ENCODE peak calls at places on chromosome 16, in five cellular contexts. M, T, F, I and P are unnamed samples.

GRCh38 chr16:85088570-85089214 is 23.6 kb downstream of the CIBAR2 start:
- DNase-seq in M (no peak), T (no peak), F (no peak), I (no peak), P (no peak)

GRCh38 chr16:11105038-11105903 is 150.7 kb downstream of the SOCS1 start:
- DNase-seq in M (peak; percentile 47), T (no peak), F (peak; percentile 41), I (no peak), P (no peak)

GRCh38 chr16:56866955-56867830 is 2.2 kb downstream of the SLC12A3 start:
- DNase-seq in M (peak; percentile 63), T (no peak), F (peak; percentile 37), I (peak; percentile 75), P (peak; percentile 40)

GRCh38 chr16:26365555-26365954 is 673.8 kb downstream of the HS3ST4 start:
- DNase-seq in M (no peak), T (no peak), F (no peak), I (no peak), P (no peak)

GRCh38 chr16:85335584-85336492 is 223.6 kb upstream of the CIBAR2 start:
- DNase-seq in M (no peak), T (no peak), F (peak; percentile 66), I (no peak), P (no peak)

GRCh38 chr16:11052080-11052808 is 107.9 kb downstream of the CLEC16A start:
- DNase-seq in M (no peak), T (no peak), F (peak; percentile 41), I (no peak), P (no peak)

GRCh38 chr16:13436641-13437423 is 483.1 kb upstream of the ERCC4 start:
- DNase-seq in M (no peak), T (no peak), F (no peak), I (no peak), P (no peak)

GRCh38 chr16:67673712-67674580 is 7.3 kb downstream of the C16orf86 start:
- DNase-seq in M (peak; percentile 82), T (no peak), F (peak; percentile 82), I (no peak), P (peak; percentile 76)

GRCh38 chr16:71986131-71986530 is 14.1 kb downstream of the PKD1L3 start:
- DNase-seq in M (no peak), T (no peak), F (no peak), I (no peak), P (no peak)

GRCh38 chr16:48347191-48347860 is 37.9 kb downstream of the SIAH1 start:
- DNase-seq in M (no peak), T (no peak), F (no peak), I (no peak), P (no peak)

GRCh38 chr16:8625491-8626087 is 4.1 kb downstream of the METTL22 start:
- DNase-seq in M (no peak), T (no peak), F (no peak), I (no peak), P (no peak)

GRCh38 chr16:23269248-23270091 is 32.6 kb upstream of the SCNN1B start:
- DNase-seq in M (no peak), T (no peak), F (no peak), I (no peak), P (no peak)

GRCh38 chr16:10123141-10123540 is 59.1 kb downstream of the GRIN2A start:
- DNase-seq in M (no peak), T (no peak), F (no peak), I (no peak), P (no peak)

GRCh38 chr16:66902648-66903543 is 15.8 kb downstream of the CDH16 start:
- DNase-seq in M (no peak), T (no peak), F (no peak), I (no peak), P (peak; percentile 76)

GRCh38 chr16:23505180-23505665 is 5.1 kb downstream of the GGA2 start:
- DNase-seq in M (no peak), T (no peak), F (no peak), I (peak; percentile 37), P (no peak)

GRCh38 chr16:7137560-7138330 is 194.9 kb upstream of the RBFOX1 start:
- DNase-seq in M (peak; percentile 3), T (no peak), F (no peak), I (no peak), P (no peak)

GRCh38 chr16:64116151-64116550 is 1005.7 kb downstream of the CDH11 start:
- DNase-seq in M (no peak), T (no peak), F (no peak), I (no peak), P (no peak)

GRCh38 chr16:82184213-82184612 is 14.2 kb upstream of the MPHOSPH6 start:
- DNase-seq in M (no peak), T (no peak), F (no peak), I (no peak), P (no peak)

DNA sequence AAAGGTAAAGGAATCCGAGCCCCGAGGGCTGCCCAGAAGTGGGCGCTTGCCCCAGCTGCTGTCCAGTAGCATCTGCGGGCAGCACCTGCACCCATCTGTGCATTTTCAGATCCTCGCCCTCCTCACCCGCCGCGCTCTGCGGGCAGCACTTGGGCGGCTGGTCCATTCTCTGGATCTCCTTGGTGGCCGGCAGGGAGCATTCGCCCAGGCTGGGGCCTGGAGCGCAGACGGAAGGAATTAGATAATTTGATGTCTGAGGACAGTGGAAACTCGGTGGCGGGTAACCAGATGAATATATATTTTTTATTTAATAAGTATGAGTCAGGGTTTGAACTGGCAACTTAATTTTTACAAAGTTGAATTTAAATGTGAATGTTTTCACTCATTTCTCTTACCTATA is 88.5 kb downstream of the NPIPB11 start:
- DNase-seq in M (no peak), T (no peak), F (no peak), I (no peak), P (no peak)
- TF ChIP-seq CTCF in M (no peak), T (no peak), F (no peak), I (peak; percentile 49), P (no peak)

GRCh38 chr16:88702364-88703210 is 3.6 kb downstream of the RNF166 start:
- DNase-seq in M (no peak), T (no peak), F (no peak), I (no peak), P (no peak)

GRCh38 chr16:88701541-88702363 is 4.5 kb downstream of the RNF166 start:
- DNase-seq in M (no peak), T (no peak), F (no peak), I (no peak), P (no peak)

GRCh38 chr16:88705076-88705684 is 1.0 kb downstream of the RNF166 start:
- DNase-seq in M (peak; percentile 56), T (no peak), F (peak; percentile 44), I (no peak), P (no peak)

GRCh38 chr16:88705746-88706287 is 391 bp downstream of the RNF166 start:
- DNase-seq in M (no peak), T (peak; percentile 76), F (peak; percentile 39), I (peak; percentile 67), P (no peak)

GRCh38 chr16:88703486-88704309 is 2.5 kb downstream of the RNF166 start:
- DNase-seq in M (peak; percentile 71), T (no peak), F (peak; percentile 62), I (no peak), P (peak; percentile 40)
- H3K4me1 ChIP-seq in M (peaks cover 34% of the 10 kb centered on the region), T (no peaks in the 10 kb centered on the region), F (peaks cover 20% of the 10 kb centered on the region), I (peaks cover 10% of the 10 kb centered on the region), P (peaks cover 62% of the 10 kb centered on the region)

DNA sequence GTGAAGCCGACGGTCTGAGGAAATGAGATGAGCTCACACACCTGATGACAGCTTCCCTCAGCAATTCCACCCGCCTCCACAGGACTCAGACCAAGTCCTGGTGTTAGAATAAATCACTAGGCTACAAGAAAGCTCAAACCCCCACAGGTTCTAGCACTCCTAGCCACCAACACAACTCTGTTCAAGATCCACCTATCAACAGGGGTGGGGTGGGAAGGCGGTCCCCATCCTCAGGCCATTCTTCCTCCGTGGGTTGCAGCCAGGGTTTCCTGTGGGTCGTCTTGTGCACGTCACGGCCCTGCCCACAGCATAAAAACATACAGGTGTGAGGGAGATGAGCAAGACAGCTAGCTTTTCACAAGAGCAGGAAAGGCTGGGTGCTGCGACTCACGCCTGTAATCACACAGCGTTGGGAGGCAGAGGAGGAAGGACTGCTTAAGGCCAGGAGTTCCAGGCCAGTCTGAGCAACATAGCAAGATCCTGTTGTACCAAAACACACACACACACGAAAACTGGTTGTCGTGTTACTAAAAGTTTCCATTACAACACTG is 81.1 kb downstream of the ANKRD11 start:
- DNase-seq in M (no peak), T (no peak), F (peak; percentile 38), I (no peak), P (no peak)
- H3K27ac ChIP-seq in M (peak overlapping the region; percentile 65), T (peak overlapping the region; percentile 23), F (no peak overlapping the region), I (no peak overlapping the region), P (no peak overlapping the region)

DNA sequence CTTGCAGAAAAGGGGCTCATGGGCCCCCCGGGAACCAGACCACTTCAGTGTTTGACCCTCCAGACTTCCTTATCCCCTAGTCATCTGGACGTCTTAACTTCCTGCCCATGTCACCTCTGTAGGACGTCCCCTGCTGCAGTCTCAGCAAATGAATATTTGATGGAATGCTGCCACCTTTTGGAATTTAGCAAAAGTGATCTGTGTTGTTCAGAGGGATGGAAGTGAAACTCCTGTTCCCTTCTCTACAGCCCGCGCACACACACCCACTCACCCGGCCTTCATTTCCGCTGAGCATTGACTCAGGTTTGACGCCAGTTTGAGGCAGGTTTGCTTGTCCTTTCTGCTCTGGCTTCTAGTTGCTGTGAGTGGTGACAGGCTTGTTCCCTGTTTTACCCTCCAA is 507.2 kb upstream of the EEF2KMT start:
- DNase-seq in M (no peak), T (no peak), F (no peak), I (peak; percentile 70), P (no peak)
- TF ChIP-seq CTCF in M (no peak), T (no peak), F (peak; percentile 42), I (peak; percentile 65), P (peak; percentile 10)

GRCh38 chr16:84086996-84087395 is 29.7 kb downstream of the MBTPS1 start:
- DNase-seq in M (no peak), T (no peak), F (no peak), I (no peak), P (no peak)
- H3K4me1 ChIP-seq in M (no peaks in the 10 kb centered on the region), T (no peaks in the 10 kb centered on the region), F (no peaks in the 10 kb centered on the region), I (no peaks in the 10 kb centered on the region), P (no peaks in the 10 kb centered on the region)

GRCh38 chr16:68785715-68786114 is 48.6 kb downstream of the CDH1 start:
- DNase-seq in M (no peak), T (no peak), F (no peak), I (no peak), P (no peak)

GRCh38 chr16:68782198-68783174 is 45.4 kb downstream of the CDH1 start:
- DNase-seq in M (no peak), T (no peak), F (no peak), I (no peak), P (no peak)

GRCh38 chr16:68784226-68784625 is 47.1 kb downstream of the CDH1 start:
- DNase-seq in M (no peak), T (no peak), F (no peak), I (no peak), P (no peak)

GRCh38 chr16:68786685-68787418 is 49.8 kb downstream of the CDH1 start:
- DNase-seq in M (peak; percentile 90), T (no peak), F (peak; percentile 19), I (no peak), P (no peak)

GRCh38 chr16:68784721-68785120 is 47.6 kb downstream of the CDH1 start:
- DNase-seq in M (no peak), T (no peak), F (no peak), I (no peak), P (no peak)
- H3K27ac ChIP-seq in M (peak overlapping the region; percentile 55), T (no peak overlapping the region), F (no peak overlapping the region), I (no peak overlapping the region), P (no peak overlapping the region)

DNA sequence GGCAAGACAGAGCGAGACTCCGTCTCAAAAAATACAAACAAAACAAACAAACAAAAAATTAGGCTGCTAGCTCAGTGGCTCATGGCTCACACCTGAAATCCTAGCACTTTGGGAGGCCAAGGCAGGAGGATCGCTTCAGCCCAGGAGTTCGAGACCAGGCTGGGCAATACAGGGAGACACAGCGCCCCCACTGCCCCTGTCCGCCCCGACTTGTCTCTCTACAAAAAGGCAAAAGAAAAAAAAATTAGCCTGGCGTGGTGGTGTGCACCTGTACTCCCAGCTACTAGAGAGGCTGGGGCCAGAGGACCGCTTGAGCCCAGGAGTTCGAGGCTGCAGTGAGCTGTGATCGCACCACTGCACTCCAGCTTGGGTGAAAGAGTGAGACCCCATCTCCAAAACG is 531 bp upstream of the CDH1 start:
- DNase-seq in M (no peak), T (no peak), F (no peak), I (no peak), P (no peak)
- TF ChIP-seq CTCF in M (no peak), T (no peak), F (no peak), I (no peak), P (no peak)